ENCODE peak calls at places on chromosomes 12 and 14, in six cellular contexts. I is astrocyte of the spinal cord, C is neuronal stem cell, W is GM23248, J is neural progenitor cell, O is MM.1S. X is an unnamed sample.

GRCh38 chr12:117587646-117588287 is 226.3 kb upstream of the NOS1 start:
- DNase-seq in J (peak; percentile 78), I (peak; percentile 9), W (peak; percentile 54), C (peak; percentile 47), O (peak; percentile 17), X (peak; percentile 48)

GRCh38 chr12:40054554-40055226 is 51.2 kb downstream of the SLC2A13 start:
- DNase-seq in I (peak; percentile 75), J (no peak), O (no peak), C (no peak), W (peak; percentile 93), X (peak; percentile 13)

GRCh38 chr12:46921048-46921753 is 95.4 kb upstream of the SLC38A4 start:
- DNase-seq in C (no peak), I (peak; percentile 72), W (peak; percentile 81), O (no peak), J (no peak), X (no peak)

GRCh38 chr14:79698218-79698617 is 513.1 kb downstream of the DIO2 start:
- DNase-seq in W (no peak), I (no peak), C (no peak), J (no peak), O (no peak), X (no peak)

GRCh38 chr14:72063761-72064282 is 131.6 kb downstream of the RGS6 start:
- DNase-seq in W (no peak), O (no peak), C (no peak), I (no peak), J (no peak), X (no peak)

GRCh38 chr14:46279327-46279726 is 372.3 kb downstream of the RPL10L start:
- DNase-seq in C (no peak), J (no peak), O (no peak), I (no peak), W (no peak), X (no peak)

GRCh38 chr12:93089805-93090569 is 160.9 kb upstream of the EEA1 start:
- DNase-seq in C (no peak), W (peak; percentile 68), I (peak; percentile 95), J (no peak), O (no peak), X (peak; percentile 28)

GRCh38 chr14:51818748-51819386 is 41.5 kb upstream of the GNG2 start:
- DNase-seq in W (no peak), O (no peak), C (no peak), I (no peak), J (no peak), X (no peak)

GRCh38 chr12:54390668-54391551 is 6.4 kb upstream of the ZNF385A start:
- DNase-seq in W (no peak), O (peak; percentile 61), C (no peak), J (peak; percentile 90), I (no peak), X (peak; percentile 69)

GRCh38 chr12:52074006-52074405 is 4.2 kb downstream of the ATG101 start:
- DNase-seq in I (peak; percentile 70), W (peak; percentile 77), O (no peak), C (no peak), J (no peak), X (no peak)

GRCh38 chr12:56280849-56281248 is 14.1 kb downstream of the COQ10A start:
- DNase-seq in O (no peak), J (no peak), I (no peak), W (no peak), C (no peak), X (no peak)

GRCh38 chr14:37709419-37710195 is 114.2 kb downstream of the TTC6 start:
- DNase-seq in O (no peak), C (no peak), I (peak; percentile 39), W (peak; percentile 51), J (no peak), X (no peak)

GRCh38 chr14:74468513-74468912 is 24.6 kb downstream of the NPC2 start:
- DNase-seq in I (no peak), J (no peak), O (no peak), W (no peak), C (no peak), X (no peak)

GRCh38 chr14:94929354-94929753 is 159.4 kb upstream of the GSC start:
- DNase-seq in O (no peak), J (no peak), I (no peak), W (no peak), C (no peak), X (no peak)

GRCh38 chr12:52313461-52313860 is 7.7 kb downstream of the KRT83 start:
- DNase-seq in J (no peak), W (no peak), O (no peak), C (no peak), I (no peak), X (no peak)

GRCh38 chr12:94149781-94150482 is 1.6 kb downstream of the PLXNC1 start:
- DNase-seq in W (peak; percentile 41), I (no peak), J (peak; percentile 84), C (peak; percentile 56), O (peak; percentile 50), X (peak; percentile 42)

GRCh38 chr12:106893451-106893850 is 62.3 kb upstream of the TMEM263 start:
- DNase-seq in O (no peak), I (no peak), J (no peak), W (no peak), C (no peak), X (no peak)

GRCh38 chr12:11576104-11576503 is 73.4 kb upstream of the ETV6 start:
- DNase-seq in W (peak; percentile 79), O (no peak), I (peak; percentile 50), C (no peak), J (no peak), X (no peak)

GRCh38 chr14:57583396-57583795 is 89.7 kb upstream of the CCDC198 start:
- DNase-seq in O (no peak), C (no peak), J (no peak), W (no peak), I (no peak), X (no peak)

GRCh38 chr14:99230271-99231141 is 41.5 kb downstream of the BCL11B start:
- DNase-seq in W (peak; percentile 4), I (no peak), O (peak; percentile 60), J (peak; percentile 64), C (no peak), X (peak; percentile 45)

GRCh38 chr12:28443337-28443736 is 253.1 kb downstream of the CCDC91 start:
- DNase-seq in I (no peak), J (no peak), C (no peak), O (no peak), W (no peak), X (no peak)

GRCh38 chr12:47166365-47166764 is 86.6 kb upstream of the AMIGO2 start:
- DNase-seq in I (no peak), C (no peak), J (no peak), O (no peak), W (no peak), X (no peak)

GRCh38 chr12:123912415-123913385 is 59.9 kb downstream of the CCDC92 start:
- DNase-seq in J (peak; percentile 28), O (no peak), I (no peak), C (no peak), W (no peak), X (no peak)

GRCh38 chr12:7146228-7146627 is 16.1 kb downstream of the CLSTN3 start:
- DNase-seq in J (no peak), C (no peak), O (no peak), I (no peak), W (no peak), X (no peak)

GRCh38 chr14:102544745-102545460 is 35.3 kb upstream of the ANKRD9 start:
- DNase-seq in J (peak; percentile 67), W (peak; percentile 16), I (no peak), C (no peak), O (no peak), X (peak; percentile 78)

GRCh38 chr14:31770271-31770670 is 209.1 kb downstream of the NUBPL start:
- DNase-seq in O (no peak), J (no peak), W (peak; percentile 60), C (no peak), I (no peak), X (no peak)

GRCh38 chr12:93766802-93767523 is 89.8 kb downstream of the CRADD start:
- DNase-seq in J (peak; percentile 20), W (peak; percentile 83), I (peak; percentile 78), O (no peak), C (no peak), X (peak; percentile 29)

GRCh38 chr12:116454950-116455447 is 104.2 kb upstream of the MAP1LC3B2 start:
- DNase-seq in I (peak; percentile 94), C (no peak), W (peak; percentile 98), J (no peak), O (no peak), X (no peak)
- H3K4me3 ChIP-seq in I (no peak overlapping the region), C (no peak overlapping the region), W (peak overlapping the region; percentile 50), J (no peak overlapping the region), O (no peak overlapping the region), X (no peak overlapping the region)

GRCh38 chr12:4700621-4701026 is 19.6 kb upstream of the GALNT8 start:
- DNase-seq in I (peak; percentile 52), O (no peak), W (no peak), C (peak; percentile 18), J (peak; percentile 69), X (no peak)
- H3K4me3 ChIP-seq in I (no peak overlapping the region), O (no peak overlapping the region), W (no peak overlapping the region), C (no peak overlapping the region), J (no peak overlapping the region), X (no peak overlapping the region)

DNA sequence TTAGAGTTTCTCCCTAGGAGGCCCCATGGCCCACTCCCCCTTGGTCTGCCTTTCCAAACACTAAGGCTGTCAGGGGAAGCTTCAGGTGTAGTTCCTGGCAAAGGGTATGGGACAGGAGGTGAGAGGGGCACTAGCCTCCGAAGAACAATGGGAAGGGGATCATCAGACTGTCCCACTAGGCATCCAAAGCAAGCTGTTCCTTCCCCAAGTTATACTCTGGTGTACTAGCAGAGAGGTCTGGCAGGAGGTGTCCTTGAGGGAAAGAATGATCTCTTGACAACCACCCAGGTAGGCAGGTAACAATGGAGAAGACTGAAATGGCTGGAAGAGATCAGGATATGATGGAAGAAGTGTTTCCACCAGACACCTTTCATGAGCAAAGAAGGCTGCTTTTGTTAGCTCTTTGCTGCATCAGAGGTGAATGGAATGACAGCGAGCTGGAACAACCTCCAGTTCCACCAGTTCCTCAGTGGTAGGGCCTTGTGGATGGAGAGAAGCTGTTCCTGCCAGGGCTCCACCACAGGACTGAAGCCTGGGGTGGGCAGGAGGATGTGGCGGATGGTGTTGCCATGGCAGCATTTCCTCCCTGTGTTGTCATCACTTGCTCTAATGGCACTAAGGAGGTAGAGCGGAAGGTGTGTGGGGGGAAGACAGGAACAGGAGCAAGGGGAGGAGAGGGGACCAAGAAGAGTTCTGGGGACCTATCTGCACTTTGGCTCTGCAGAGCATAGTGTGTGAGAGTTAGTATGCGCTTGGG is 2.3 kb upstream of the AGAP2 start:
- DNase-seq in I (no peak), W (no peak), J (no peak), C (no peak), O (peak; percentile 37), X (peak; percentile 58)
- H3K4me3 ChIP-seq in I (no peak overlapping the region), W (no peak overlapping the region), J (no peak overlapping the region), C (peak overlapping the region; percentile 45), O (peak overlapping the region; percentile 80), X (peak overlapping the region; percentile 21)

DNA sequence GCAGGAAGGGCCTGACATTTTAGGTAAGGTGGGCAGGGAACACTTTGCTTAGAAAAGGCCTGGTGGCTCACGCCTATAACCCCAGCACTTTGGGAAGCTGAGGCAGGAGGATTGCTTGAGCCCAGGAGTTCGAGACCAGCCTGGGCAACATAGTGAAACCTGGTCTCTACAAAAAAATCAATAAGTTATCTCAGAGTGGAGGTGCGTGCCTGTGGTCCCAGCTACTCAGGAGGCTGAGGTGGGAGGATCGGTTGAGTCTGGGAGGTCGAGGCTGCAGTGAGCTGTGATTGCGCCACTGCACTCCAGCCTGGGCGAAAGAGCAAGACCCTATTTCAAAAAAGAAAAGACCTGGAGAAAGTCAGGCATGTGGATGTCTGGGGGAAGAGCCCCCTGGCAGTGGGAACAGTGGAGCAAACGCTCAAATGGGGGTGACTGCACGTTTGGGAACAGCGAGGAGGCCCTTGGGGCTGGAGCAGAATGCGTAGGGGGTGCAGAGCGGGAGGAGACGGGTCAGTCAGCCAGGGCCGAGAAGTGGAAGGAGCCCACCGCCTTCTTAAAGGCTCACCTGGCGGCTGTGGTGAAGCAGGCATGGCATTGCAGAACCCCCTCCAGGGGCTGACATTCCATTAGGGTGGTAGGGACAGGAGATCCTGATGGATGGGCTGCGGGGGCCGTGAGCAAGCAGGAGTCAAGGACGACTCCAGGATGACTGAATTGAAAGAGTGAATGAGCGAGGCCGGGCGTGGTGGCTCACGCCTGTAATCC is 6.2 kb upstream of the KIF26A start:
- DNase-seq in J (no peak), I (no peak), W (no peak), C (no peak), O (no peak), X (peak; percentile 4)
- H3K4me3 ChIP-seq in J (no peak overlapping the region), I (no peak overlapping the region), W (no peak overlapping the region), C (no peak overlapping the region), O (no peak overlapping the region), X (no peak overlapping the region)

X was measured in transverse colon.